ENCODE peak calls at places on chromosome 12, in six cellular contexts. J is anterior cingulate cortex, M is GM13976, U is left cardiac atrium, E is GM19239, V is AG08395. K is an unnamed sample.

GRCh38 chr12:88650715-88651114 is 70.4 kb upstream of the KITLG start:
- DNase-seq in J (no peak), M (no peak), V (peak), E (no peak), U (no peak), K (no peak)

GRCh38 chr12:46652692-46653091 is 173.1 kb downstream of the SLC38A4 start:
- DNase-seq in M (no peak), V (no peak), J (no peak), E (no peak), U (no peak), K (no peak)

GRCh38 chr12:16499617-16500016 is 106.3 kb downstream of the LMO3 start:
- DNase-seq in U (no peak), V (no peak), J (no peak), M (no peak), E (no peak), K (no peak)

GRCh38 chr12:8078916-8079315 is 3.2 kb upstream of the NECAP1 start:
- DNase-seq in E (no peak), U (no peak), J (no peak), M (no peak), V (no peak), K (no peak)

GRCh38 chr12:25578739-25579138 is 25.7 kb upstream of the LMNTD1 start:
- DNase-seq in J (no peak), V (no peak), E (no peak), U (no peak), M (no peak), K (no peak)

GRCh38 chr12:39490500-39491276 is 47.8 kb upstream of the KIF21A start:
- DNase-seq in M (no peak), J (no peak), V (no peak), U (no peak), E (no peak), K (no peak)

GRCh38 chr12:124720687-124721500 is 142.8 kb downstream of the SCARB1 start:
- DNase-seq in J (peak), M (no peak), V (peak), U (peak), E (no peak), K (no peak)

GRCh38 chr12:79426121-79426520 is 264.6 kb downstream of the PAWR start:
- DNase-seq in E (no peak), M (no peak), V (no peak), J (no peak), U (no peak), K (no peak)

GRCh38 chr12:43198608-43199007 is 353.4 kb downstream of the ADAMTS20 start:
- DNase-seq in V (no peak), E (no peak), J (no peak), M (no peak), U (no peak), K (no peak)

GRCh38 chr12:20596036-20596435 is 99.1 kb upstream of the SLCO1C1 start:
- DNase-seq in V (no peak), E (no peak), U (no peak), J (no peak), M (no peak), K (no peak)

GRCh38 chr12:6047249-6048227 is 76.9 kb downstream of the VWF start:
- DNase-seq in U (no peak), J (no peak), E (no peak), V (peak), M (no peak), K (no peak)

GRCh38 chr12:63064080-63064479 is 86.9 kb downstream of the AVPR1A start:
- DNase-seq in M (no peak), U (no peak), J (no peak), V (peak), E (no peak), K (no peak)

GRCh38 chr12:102740157-102741032 is 176.6 kb downstream of the PAH start:
- DNase-seq in M (no peak), E (no peak), U (no peak), J (no peak), V (peak), K (no peak)

GRCh38 chr12:102480401-102480800 is at the start of gene IGF1:
- DNase-seq in M (no peak), J (no peak), E (no peak), U (no peak), V (peak), K (no peak)

GRCh38 chr12:46603776-46604456 is 221.9 kb downstream of the SLC38A4 start:
- DNase-seq in M (no peak), E (no peak), V (no peak), U (no peak), J (no peak), K (no peak)

GRCh38 chr12:68446896-68447806 is 115.0 kb upstream of the MDM1 start:
- DNase-seq in U (no peak), J (no peak), E (no peak), M (no peak), V (no peak), K (no peak)

GRCh38 chr12:26564391-26564790 is 268.6 kb downstream of the ITPR2 start:
- DNase-seq in E (no peak), M (no peak), U (no peak), J (no peak), V (no peak), K (no peak)

GRCh38 chr12:82910246-82910893 is 223.7 kb downstream of the TMTC2 start:
- DNase-seq in E (no peak), V (no peak), M (no peak), J (no peak), U (no peak), K (no peak)

GRCh38 chr12:80936642-80937390 is 918 bp downstream of the LIN7A start:
- DNase-seq in M (peak), E (no peak), J (peak), V (peak), U (peak), K (no peak)

GRCh38 chr12:15862840-15863239 is 19.3 kb upstream of the STRAP start:
- DNase-seq in J (no peak), E (no peak), U (no peak), V (no peak), M (no peak), K (no peak)

K was measured in effector memory CD4-positive, alpha-beta T cell.